ENCODE peak calls at places on chromosomes 13 and 19, in eight cellular contexts. Q is T-helper 2 cell treated with Interferon-gamma antibody and Interleukin-4, amounts not matched to agents 5 μg/mL and 100 μg/mL, for 36 hours; Z is CD4-positive, alpha-beta T cell; V is CD8-positive, alpha-beta T cell; Y is M059J; E is caudate nucleus; N is GM04503; A is naive thymus-derived CD4-positive, alpha-beta T cell. R is an unnamed sample.

GRCh38 chr13:32639502-32640105 is 53.4 kb downstream of the PDS5B start:
- DNase-seq in Z (peak), Y (peak), A (peak), V (peak), Q (no peak), N (no peak), E (peak), R (peak)

GRCh38 chr13:22076658-22077057 is 405.8 kb downstream of the FGF9 start:
- DNase-seq in Z (no peak), Q (no peak), E (no peak), A (no peak), Y (no peak), V (no peak), N (no peak), R (no peak)

GRCh38 chr19:49676136-49676689 is 858 bp upstream of the PRMT1 start:
- DNase-seq in V (peak), N (no peak), A (no peak), E (no peak), Q (no peak), Z (no peak), Y (peak), R (no peak)

GRCh38 chr13:94061316-94061715 is 418.2 kb downstream of the DCT start:
- DNase-seq in E (no peak), Z (no peak), N (peak), A (no peak), Q (no peak), V (no peak), Y (peak), R (no peak)

GRCh38 chr13:19618925-19619324 is 14.5 kb upstream of the MPHOSPH8 start:
- DNase-seq in N (no peak), Q (no peak), E (no peak), V (no peak), Z (no peak), A (peak), Y (peak), R (no peak)

GRCh38 chr19:47260476-47260875 is 4.2 kb downstream of the CCDC9 start:
- DNase-seq in A (no peak), N (no peak), Q (no peak), Z (no peak), E (no peak), Y (no peak), V (no peak), R (no peak)

GRCh38 chr19:5718579-5719273 is 1.2 kb downstream of the LONP1 start:
- DNase-seq in V (no peak), N (peak), A (no peak), E (no peak), Y (peak), Z (no peak), Q (peak), R (no peak)

GRCh38 chr19:39390460-39390758 is 497 bp downstream of the PAF1 start:
- DNase-seq in N (no peak), V (no peak), Y (no peak), Q (peak), E (no peak), A (no peak), Z (no peak), R (peak)

GRCh38 chr19:3603121-3603841 is 3.4 kb downstream of the TBXA2R start:
- DNase-seq in Q (no peak), V (no peak), N (no peak), Y (no peak), E (no peak), A (no peak), Z (no peak), R (no peak)

GRCh38 chr19:3105641-3106508 is 11.7 kb downstream of the GNA11 start:
- DNase-seq in N (no peak), Z (no peak), V (no peak), Q (no peak), A (no peak), E (no peak), Y (no peak), R (no peak)

GRCh38 chr13:50357586-50358118 is 342.4 kb downstream of the KCNRG start:
- DNase-seq in Z (no peak), A (no peak), N (peak), V (no peak), E (no peak), Q (no peak), Y (peak), R (no peak)

GRCh38 chr13:40060318-40061007 is 405.0 kb downstream of the COG6 start:
- DNase-seq in V (no peak), N (peak), Z (no peak), Q (peak), Y (peak), E (no peak), A (no peak), R (no peak)

GRCh38 chr13:114263590-114263989 is 17.8 kb upstream of the UPF3A start:
- DNase-seq in A (no peak), Q (no peak), Y (no peak), E (no peak), N (no peak), V (no peak), Z (no peak), R (peak)

GRCh38 chr13:50415428-50415827 is 400.2 kb downstream of the KCNRG start:
- DNase-seq in N (no peak), A (no peak), E (no peak), Z (no peak), Q (no peak), Y (no peak), V (no peak), R (no peak)

GRCh38 chr13:112333756-112334543 is 42.2 kb upstream of the SPACA7 start:
- DNase-seq in E (no peak), Q (no peak), V (no peak), A (no peak), N (no peak), Y (peak), Z (no peak), R (no peak)

GRCh38 chr13:79815041-79815440 is 334.1 kb downstream of the NDFIP2 start:
- DNase-seq in Z (no peak), Q (no peak), Y (no peak), E (no peak), V (no peak), N (no peak), A (no peak), R (no peak)

GRCh38 chr19:46118136-46118535 is 6.4 kb downstream of the IGFL3 start:
- DNase-seq in Z (no peak), Y (no peak), Q (no peak), N (no peak), A (no peak), V (no peak), E (no peak), R (no peak)

GRCh38 chr19:5926641-5927438 is 12.8 kb downstream of the CAPS start:
- DNase-seq in A (no peak), V (no peak), N (peak), Q (no peak), Z (no peak), Y (peak), E (no peak), R (no peak)

GRCh38 chr19:38023245-38023644 is 116.2 kb downstream of the SIPA1L3 start:
- DNase-seq in Y (peak), Z (no peak), V (no peak), A (no peak), E (no peak), Q (no peak), N (no peak), R (no peak)

GRCh38 chr13:109938255-109938936 is 152.0 kb upstream of the IRS2 start:
- DNase-seq in A (no peak), Q (no peak), N (peak), Z (no peak), V (no peak), E (no peak), Y (peak), R (no peak)

GRCh38 chr13:90014038-90014437 is 1333.4 kb upstream of the MIR17HG start:
- DNase-seq in A (no peak), V (no peak), N (no peak), E (no peak), Z (no peak), Q (no peak), Y (no peak), R (no peak)

GRCh38 chr13:112603641-112604220 is 15.8 kb upstream of the TUBGCP3 start:
- DNase-seq in Z (no peak), E (no peak), V (no peak), N (no peak), Y (peak), Q (no peak), A (no peak), R (no peak)

GRCh38 chr13:44938854-44939253 is 50.4 kb downstream of the NUFIP1 start:
- DNase-seq in A (no peak), Z (no peak), V (no peak), Y (no peak), N (no peak), Q (no peak), E (no peak), R (no peak)

GRCh38 chr19:3573162-3573857 is 566 bp downstream of the HMG20B start:
- DNase-seq in V (no peak), A (no peak), Y (peak), E (no peak), Z (no peak), N (no peak), Q (no peak), R (no peak)

GRCh38 chr19:54096642-54097106 is 3.9 kb downstream of the OSCAR start:
- DNase-seq in A (peak), Q (no peak), N (peak), V (no peak), Z (no peak), E (no peak), Y (peak), R (no peak)

GRCh38 chr19:2338751-2339643 is 10.5 kb downstream of the SPPL2B start:
- DNase-seq in E (no peak), A (no peak), Y (no peak), Q (no peak), V (no peak), Z (no peak), N (no peak), R (no peak)

GRCh38 chr13:88979465-88980180 is 1308.5 kb downstream of the SLITRK5 start:
- DNase-seq in Y (no peak), Z (no peak), E (no peak), V (no peak), N (no peak), A (no peak), Q (no peak), R (no peak)

GRCh38 chr13:47114030-47114429 is 217.2 kb upstream of the HTR2A start:
- DNase-seq in E (no peak), V (no peak), Y (peak), Z (no peak), Q (no peak), A (no peak), N (peak), R (no peak)

GRCh38 chr19:42601811-42602443 is 7.2 kb upstream of the CEACAM8 start:
- DNase-seq in Z (no peak), N (no peak), Q (peak), E (no peak), Y (peak), A (no peak), V (no peak), R (peak)

GRCh38 chr13:42762917-42763316 is 18.5 kb upstream of the FAM216B start:
- DNase-seq in Y (peak), E (no peak), N (peak), Q (no peak), A (no peak), Z (no peak), V (no peak), R (no peak)

GRCh38 chr13:109454167-109454917 is 332.0 kb downstream of the IRS2 start:
- DNase-seq in E (no peak), Q (no peak), V (no peak), N (peak), A (no peak), Z (no peak), Y (peak), R (no peak)

GRCh38 chr19:11421607-11422098 is 2.5 kb upstream of the RGL3 start:
- DNase-seq in Y (peak), E (no peak), Z (peak), N (no peak), A (peak), V (no peak), Q (peak), R (peak)

GRCh38 chr19:13784731-13785452 is 10.4 kb upstream of the ZSWIM4 start:
- DNase-seq in E (peak), Y (peak), N (no peak), Q (peak), Z (peak), V (peak), A (peak), R (peak)